ENCODE peak calls at places on chromosome 1, in seven cellular contexts. One of them, this sample, is unnamed.

GRCh38 chr1:43272161-43272560 is 2.4 kb downstream of the TMEM125 start:
- DNase-seq in AG04450: no peak
- DNase-seq in activated CD4-positive, CD25-positive, alpha-beta regulatory T cell treated with anti-CD3 and anti-CD28 coated beads, Interleukin-2, amount 50 U/mL, for 72 hours: no peak
- DNase-seq in GM12891: no peak
- DNase-seq in hippocampal formation: peak
- DNase-seq in stimulated activated CD4-positive, alpha-beta T cell treated with anti-CD3 and anti-CD28 coated beads, Interleukin-12 subunit alpha, Interleukin-12 subunit beta, amount 100 ng/mL, for 4 hours: no peak
- DNase-seq in activated T-cell treated with anti-CD3 and anti-CD28 coated beads, Interleukin-2, amount 50 U/mL, for 48 hours: no peak
- DNase-seq in this sample: no peak

GRCh38 chr1:6956488-6957159 is 171.4 kb downstream of the CAMTA1 start:
- DNase-seq in AG04450: no peak
- DNase-seq in activated CD4-positive, CD25-positive, alpha-beta regulatory T cell treated with anti-CD3 and anti-CD28 coated beads, Interleukin-2, amount 50 U/mL, for 72 hours: no peak
- DNase-seq in GM12891: no peak
- DNase-seq in hippocampal formation: no peak
- DNase-seq in stimulated activated CD4-positive, alpha-beta T cell treated with anti-CD3 and anti-CD28 coated beads, Interleukin-12 subunit alpha, Interleukin-12 subunit beta, amount 100 ng/mL, for 4 hours: no peak
- DNase-seq in activated T-cell treated with anti-CD3 and anti-CD28 coated beads, Interleukin-2, amount 50 U/mL, for 48 hours: no peak
- DNase-seq in this sample: no peak

GRCh38 chr1:78377356-78377928 is 113.3 kb upstream of the PTGFR start:
- DNase-seq in AG04450: no peak
- DNase-seq in activated CD4-positive, CD25-positive, alpha-beta regulatory T cell treated with anti-CD3 and anti-CD28 coated beads, Interleukin-2, amount 50 U/mL, for 72 hours: no peak
- DNase-seq in GM12891: no peak
- DNase-seq in hippocampal formation: no peak
- DNase-seq in stimulated activated CD4-positive, alpha-beta T cell treated with anti-CD3 and anti-CD28 coated beads, Interleukin-12 subunit alpha, Interleukin-12 subunit beta, amount 100 ng/mL, for 4 hours: no peak
- DNase-seq in activated T-cell treated with anti-CD3 and anti-CD28 coated beads, Interleukin-2, amount 50 U/mL, for 48 hours: no peak
- DNase-seq in this sample: no peak

GRCh38 chr1:234600418-234601216 is 9.4 kb downstream of the IRF2BP2 start:
- DNase-seq in AG04450: no peak
- DNase-seq in activated CD4-positive, CD25-positive, alpha-beta regulatory T cell treated with anti-CD3 and anti-CD28 coated beads, Interleukin-2, amount 50 U/mL, for 72 hours: no peak
- DNase-seq in GM12891: no peak
- DNase-seq in hippocampal formation: no peak
- DNase-seq in stimulated activated CD4-positive, alpha-beta T cell treated with anti-CD3 and anti-CD28 coated beads, Interleukin-12 subunit alpha, Interleukin-12 subunit beta, amount 100 ng/mL, for 4 hours: no peak
- DNase-seq in activated T-cell treated with anti-CD3 and anti-CD28 coated beads, Interleukin-2, amount 50 U/mL, for 48 hours: peak
- DNase-seq in this sample: no peak

GRCh38 chr1:73755649-73756048 is 442.3 kb downstream of the LRRIQ3 start:
- DNase-seq in AG04450: no peak
- DNase-seq in activated CD4-positive, CD25-positive, alpha-beta regulatory T cell treated with anti-CD3 and anti-CD28 coated beads, Interleukin-2, amount 50 U/mL, for 72 hours: no peak
- DNase-seq in GM12891: no peak
- DNase-seq in hippocampal formation: no peak
- DNase-seq in stimulated activated CD4-positive, alpha-beta T cell treated with anti-CD3 and anti-CD28 coated beads, Interleukin-12 subunit alpha, Interleukin-12 subunit beta, amount 100 ng/mL, for 4 hours: no peak
- DNase-seq in activated T-cell treated with anti-CD3 and anti-CD28 coated beads, Interleukin-2, amount 50 U/mL, for 48 hours: no peak
- DNase-seq in this sample: no peak

GRCh38 chr1:236394905-236395779 is 1.1 kb downstream of the EDARADD start:
- DNase-seq in AG04450: no peak
- DNase-seq in activated CD4-positive, CD25-positive, alpha-beta regulatory T cell treated with anti-CD3 and anti-CD28 coated beads, Interleukin-2, amount 50 U/mL, for 72 hours: peak
- DNase-seq in GM12891: peak
- DNase-seq in hippocampal formation: no peak
- DNase-seq in stimulated activated CD4-positive, alpha-beta T cell treated with anti-CD3 and anti-CD28 coated beads, Interleukin-12 subunit alpha, Interleukin-12 subunit beta, amount 100 ng/mL, for 4 hours: peak
- DNase-seq in activated T-cell treated with anti-CD3 and anti-CD28 coated beads, Interleukin-2, amount 50 U/mL, for 48 hours: peak
- DNase-seq in this sample: no peak

GRCh38 chr1:152374451-152374850 is 14.6 kb upstream of the FLG2 start:
- DNase-seq in AG04450: no peak
- DNase-seq in activated CD4-positive, CD25-positive, alpha-beta regulatory T cell treated with anti-CD3 and anti-CD28 coated beads, Interleukin-2, amount 50 U/mL, for 72 hours: no peak
- DNase-seq in GM12891: no peak
- DNase-seq in hippocampal formation: no peak
- DNase-seq in stimulated activated CD4-positive, alpha-beta T cell treated with anti-CD3 and anti-CD28 coated beads, Interleukin-12 subunit alpha, Interleukin-12 subunit beta, amount 100 ng/mL, for 4 hours: no peak
- DNase-seq in activated T-cell treated with anti-CD3 and anti-CD28 coated beads, Interleukin-2, amount 50 U/mL, for 48 hours: no peak
- DNase-seq in this sample: no peak

GRCh38 chr1:12167493-12168429 is 970 bp downstream of the TNFRSF1B start:
- DNase-seq in AG04450: no peak
- DNase-seq in activated CD4-positive, CD25-positive, alpha-beta regulatory T cell treated with anti-CD3 and anti-CD28 coated beads, Interleukin-2, amount 50 U/mL, for 72 hours: no peak
- DNase-seq in GM12891: no peak
- DNase-seq in hippocampal formation: no peak
- DNase-seq in stimulated activated CD4-positive, alpha-beta T cell treated with anti-CD3 and anti-CD28 coated beads, Interleukin-12 subunit alpha, Interleukin-12 subunit beta, amount 100 ng/mL, for 4 hours: no peak
- DNase-seq in activated T-cell treated with anti-CD3 and anti-CD28 coated beads, Interleukin-2, amount 50 U/mL, for 48 hours: peak
- DNase-seq in this sample: peak

GRCh38 chr1:104760017-104760416 is 1010.3 kb downstream of the AMY1C start:
- DNase-seq in AG04450: no peak
- DNase-seq in activated CD4-positive, CD25-positive, alpha-beta regulatory T cell treated with anti-CD3 and anti-CD28 coated beads, Interleukin-2, amount 50 U/mL, for 72 hours: no peak
- DNase-seq in GM12891: no peak
- DNase-seq in hippocampal formation: no peak
- DNase-seq in stimulated activated CD4-positive, alpha-beta T cell treated with anti-CD3 and anti-CD28 coated beads, Interleukin-12 subunit alpha, Interleukin-12 subunit beta, amount 100 ng/mL, for 4 hours: no peak
- DNase-seq in activated T-cell treated with anti-CD3 and anti-CD28 coated beads, Interleukin-2, amount 50 U/mL, for 48 hours: no peak
- DNase-seq in this sample: no peak

GRCh38 chr1:167126811-167127210 is 32.9 kb downstream of the STYXL2 start:
- DNase-seq in AG04450: no peak
- DNase-seq in activated CD4-positive, CD25-positive, alpha-beta regulatory T cell treated with anti-CD3 and anti-CD28 coated beads, Interleukin-2, amount 50 U/mL, for 72 hours: no peak
- DNase-seq in GM12891: no peak
- DNase-seq in hippocampal formation: no peak
- DNase-seq in stimulated activated CD4-positive, alpha-beta T cell treated with anti-CD3 and anti-CD28 coated beads, Interleukin-12 subunit alpha, Interleukin-12 subunit beta, amount 100 ng/mL, for 4 hours: no peak
- DNase-seq in activated T-cell treated with anti-CD3 and anti-CD28 coated beads, Interleukin-2, amount 50 U/mL, for 48 hours: no peak
- DNase-seq in this sample: no peak

GRCh38 chr1:225451840-225452515 is 24.1 kb upstream of the LBR start:
- DNase-seq in AG04450: no peak
- DNase-seq in activated CD4-positive, CD25-positive, alpha-beta regulatory T cell treated with anti-CD3 and anti-CD28 coated beads, Interleukin-2, amount 50 U/mL, for 72 hours: no peak
- DNase-seq in GM12891: no peak
- DNase-seq in hippocampal formation: no peak
- DNase-seq in stimulated activated CD4-positive, alpha-beta T cell treated with anti-CD3 and anti-CD28 coated beads, Interleukin-12 subunit alpha, Interleukin-12 subunit beta, amount 100 ng/mL, for 4 hours: no peak
- DNase-seq in activated T-cell treated with anti-CD3 and anti-CD28 coated beads, Interleukin-2, amount 50 U/mL, for 48 hours: no peak
- DNase-seq in this sample: peak

GRCh38 chr1:226545806-226546596 is 2.6 kb upstream of the STUM start:
- DNase-seq in AG04450: no peak
- DNase-seq in activated CD4-positive, CD25-positive, alpha-beta regulatory T cell treated with anti-CD3 and anti-CD28 coated beads, Interleukin-2, amount 50 U/mL, for 72 hours: no peak
- DNase-seq in GM12891: no peak
- DNase-seq in hippocampal formation: no peak
- DNase-seq in stimulated activated CD4-positive, alpha-beta T cell treated with anti-CD3 and anti-CD28 coated beads, Interleukin-12 subunit alpha, Interleukin-12 subunit beta, amount 100 ng/mL, for 4 hours: no peak
- DNase-seq in activated T-cell treated with anti-CD3 and anti-CD28 coated beads, Interleukin-2, amount 50 U/mL, for 48 hours: no peak
- DNase-seq in this sample: no peak

GRCh38 chr1:201631037-201631436 is 92.1 kb downstream of the NAV1 start:
- DNase-seq in AG04450: no peak
- DNase-seq in activated CD4-positive, CD25-positive, alpha-beta regulatory T cell treated with anti-CD3 and anti-CD28 coated beads, Interleukin-2, amount 50 U/mL, for 72 hours: no peak
- DNase-seq in GM12891: no peak
- DNase-seq in hippocampal formation: no peak
- DNase-seq in stimulated activated CD4-positive, alpha-beta T cell treated with anti-CD3 and anti-CD28 coated beads, Interleukin-12 subunit alpha, Interleukin-12 subunit beta, amount 100 ng/mL, for 4 hours: no peak
- DNase-seq in activated T-cell treated with anti-CD3 and anti-CD28 coated beads, Interleukin-2, amount 50 U/mL, for 48 hours: no peak
- DNase-seq in this sample: no peak

GRCh38 chr1:155320661-155321576 is at the start of gene RUSC1:
- DNase-seq in AG04450: no peak
- DNase-seq in activated CD4-positive, CD25-positive, alpha-beta regulatory T cell treated with anti-CD3 and anti-CD28 coated beads, Interleukin-2, amount 50 U/mL, for 72 hours: peak
- DNase-seq in GM12891: peak
- DNase-seq in hippocampal formation: peak
- DNase-seq in stimulated activated CD4-positive, alpha-beta T cell treated with anti-CD3 and anti-CD28 coated beads, Interleukin-12 subunit alpha, Interleukin-12 subunit beta, amount 100 ng/mL, for 4 hours: peak
- DNase-seq in activated T-cell treated with anti-CD3 and anti-CD28 coated beads, Interleukin-2, amount 50 U/mL, for 48 hours: peak
- DNase-seq in this sample: peak

GRCh38 chr1:160256396-160257046 is 5.8 kb downstream of the DCAF8 start:
- DNase-seq in AG04450: peak
- DNase-seq in activated CD4-positive, CD25-positive, alpha-beta regulatory T cell treated with anti-CD3 and anti-CD28 coated beads, Interleukin-2, amount 50 U/mL, for 72 hours: no peak
- DNase-seq in GM12891: no peak
- DNase-seq in hippocampal formation: no peak
- DNase-seq in stimulated activated CD4-positive, alpha-beta T cell treated with anti-CD3 and anti-CD28 coated beads, Interleukin-12 subunit alpha, Interleukin-12 subunit beta, amount 100 ng/mL, for 4 hours: no peak
- DNase-seq in activated T-cell treated with anti-CD3 and anti-CD28 coated beads, Interleukin-2, amount 50 U/mL, for 48 hours: no peak
- DNase-seq in this sample: no peak

GRCh38 chr1:203559523-203559922 is 65.6 kb downstream of the OPTC start:
- DNase-seq in AG04450: no peak
- DNase-seq in activated CD4-positive, CD25-positive, alpha-beta regulatory T cell treated with anti-CD3 and anti-CD28 coated beads, Interleukin-2, amount 50 U/mL, for 72 hours: no peak
- DNase-seq in GM12891: no peak
- DNase-seq in hippocampal formation: no peak
- DNase-seq in stimulated activated CD4-positive, alpha-beta T cell treated with anti-CD3 and anti-CD28 coated beads, Interleukin-12 subunit alpha, Interleukin-12 subunit beta, amount 100 ng/mL, for 4 hours: no peak
- DNase-seq in activated T-cell treated with anti-CD3 and anti-CD28 coated beads, Interleukin-2, amount 50 U/mL, for 48 hours: no peak
- DNase-seq in this sample: no peak

GRCh38 chr1:62962794-62963776 is 179.2 kb downstream of the ATG4C start:
- DNase-seq in AG04450: no peak
- DNase-seq in activated CD4-positive, CD25-positive, alpha-beta regulatory T cell treated with anti-CD3 and anti-CD28 coated beads, Interleukin-2, amount 50 U/mL, for 72 hours: no peak
- DNase-seq in GM12891: peak
- DNase-seq in hippocampal formation: peak
- DNase-seq in stimulated activated CD4-positive, alpha-beta T cell treated with anti-CD3 and anti-CD28 coated beads, Interleukin-12 subunit alpha, Interleukin-12 subunit beta, amount 100 ng/mL, for 4 hours: no peak
- DNase-seq in activated T-cell treated with anti-CD3 and anti-CD28 coated beads, Interleukin-2, amount 50 U/mL, for 48 hours: peak
- DNase-seq in this sample: no peak

GRCh38 chr1:105830614-105831146 is 1225.8 kb upstream of the PRMT6 start:
- DNase-seq in AG04450: no peak
- DNase-seq in activated CD4-positive, CD25-positive, alpha-beta regulatory T cell treated with anti-CD3 and anti-CD28 coated beads, Interleukin-2, amount 50 U/mL, for 72 hours: no peak
- DNase-seq in GM12891: no peak
- DNase-seq in hippocampal formation: no peak
- DNase-seq in stimulated activated CD4-positive, alpha-beta T cell treated with anti-CD3 and anti-CD28 coated beads, Interleukin-12 subunit alpha, Interleukin-12 subunit beta, amount 100 ng/mL, for 4 hours: no peak
- DNase-seq in activated T-cell treated with anti-CD3 and anti-CD28 coated beads, Interleukin-2, amount 50 U/mL, for 48 hours: no peak
- DNase-seq in this sample: no peak

GRCh38 chr1:26092422-26092821 is 19.2 kb upstream of the PDIK1L start:
- DNase-seq in AG04450: no peak
- DNase-seq in activated CD4-positive, CD25-positive, alpha-beta regulatory T cell treated with anti-CD3 and anti-CD28 coated beads, Interleukin-2, amount 50 U/mL, for 72 hours: no peak
- DNase-seq in GM12891: no peak
- DNase-seq in hippocampal formation: no peak
- DNase-seq in stimulated activated CD4-positive, alpha-beta T cell treated with anti-CD3 and anti-CD28 coated beads, Interleukin-12 subunit alpha, Interleukin-12 subunit beta, amount 100 ng/mL, for 4 hours: no peak
- DNase-seq in activated T-cell treated with anti-CD3 and anti-CD28 coated beads, Interleukin-2, amount 50 U/mL, for 48 hours: no peak
- DNase-seq in this sample: no peak

GRCh38 chr1:32400876-32401631 is 6.8 kb upstream of the BSDC1 start:
- DNase-seq in AG04450: peak
- DNase-seq in activated CD4-positive, CD25-positive, alpha-beta regulatory T cell treated with anti-CD3 and anti-CD28 coated beads, Interleukin-2, amount 50 U/mL, for 72 hours: peak
- DNase-seq in GM12891: peak
- DNase-seq in hippocampal formation: peak
- DNase-seq in stimulated activated CD4-positive, alpha-beta T cell treated with anti-CD3 and anti-CD28 coated beads, Interleukin-12 subunit alpha, Interleukin-12 subunit beta, amount 100 ng/mL, for 4 hours: peak
- DNase-seq in activated T-cell treated with anti-CD3 and anti-CD28 coated beads, Interleukin-2, amount 50 U/mL, for 48 hours: peak
- DNase-seq in this sample: peak

GRCh38 chr1:2088434-2088833 is 38.2 kb downstream of the PRKCZ start:
- DNase-seq in AG04450: peak
- DNase-seq in activated CD4-positive, CD25-positive, alpha-beta regulatory T cell treated with anti-CD3 and anti-CD28 coated beads, Interleukin-2, amount 50 U/mL, for 72 hours: no peak
- DNase-seq in GM12891: no peak
- DNase-seq in hippocampal formation: no peak
- DNase-seq in stimulated activated CD4-positive, alpha-beta T cell treated with anti-CD3 and anti-CD28 coated beads, Interleukin-12 subunit alpha, Interleukin-12 subunit beta, amount 100 ng/mL, for 4 hours: no peak
- DNase-seq in activated T-cell treated with anti-CD3 and anti-CD28 coated beads, Interleukin-2, amount 50 U/mL, for 48 hours: no peak
- DNase-seq in this sample: no peak

GRCh38 chr1:228372183-228373003 is 34.2 kb downstream of the TRIM11 start:
- DNase-seq in AG04450: no peak
- DNase-seq in activated CD4-positive, CD25-positive, alpha-beta regulatory T cell treated with anti-CD3 and anti-CD28 coated beads, Interleukin-2, amount 50 U/mL, for 72 hours: no peak
- DNase-seq in GM12891: no peak
- DNase-seq in hippocampal formation: no peak
- DNase-seq in stimulated activated CD4-positive, alpha-beta T cell treated with anti-CD3 and anti-CD28 coated beads, Interleukin-12 subunit alpha, Interleukin-12 subunit beta, amount 100 ng/mL, for 4 hours: no peak
- DNase-seq in activated T-cell treated with anti-CD3 and anti-CD28 coated beads, Interleukin-2, amount 50 U/mL, for 48 hours: no peak
- DNase-seq in this sample: no peak

GRCh38 chr1:200524092-200524491 is 96.5 kb downstream of the KIF14 start:
- DNase-seq in AG04450: no peak
- DNase-seq in activated CD4-positive, CD25-positive, alpha-beta regulatory T cell treated with anti-CD3 and anti-CD28 coated beads, Interleukin-2, amount 50 U/mL, for 72 hours: no peak
- DNase-seq in GM12891: no peak
- DNase-seq in hippocampal formation: no peak
- DNase-seq in stimulated activated CD4-positive, alpha-beta T cell treated with anti-CD3 and anti-CD28 coated beads, Interleukin-12 subunit alpha, Interleukin-12 subunit beta, amount 100 ng/mL, for 4 hours: no peak
- DNase-seq in activated T-cell treated with anti-CD3 and anti-CD28 coated beads, Interleukin-2, amount 50 U/mL, for 48 hours: no peak
- DNase-seq in this sample: no peak

GRCh38 chr1:65002508-65003315 is 36.4 kb upstream of the JAK1 start:
- DNase-seq in AG04450: peak
- DNase-seq in activated CD4-positive, CD25-positive, alpha-beta regulatory T cell treated with anti-CD3 and anti-CD28 coated beads, Interleukin-2, amount 50 U/mL, for 72 hours: peak
- DNase-seq in GM12891: peak
- DNase-seq in hippocampal formation: peak
- DNase-seq in stimulated activated CD4-positive, alpha-beta T cell treated with anti-CD3 and anti-CD28 coated beads, Interleukin-12 subunit alpha, Interleukin-12 subunit beta, amount 100 ng/mL, for 4 hours: peak
- DNase-seq in activated T-cell treated with anti-CD3 and anti-CD28 coated beads, Interleukin-2, amount 50 U/mL, for 48 hours: peak
- DNase-seq in this sample: peak

GRCh38 chr1:63189677-63190076 is 132.7 kb upstream of the FOXD3 start:
- DNase-seq in AG04450: no peak
- DNase-seq in activated CD4-positive, CD25-positive, alpha-beta regulatory T cell treated with anti-CD3 and anti-CD28 coated beads, Interleukin-2, amount 50 U/mL, for 72 hours: no peak
- DNase-seq in GM12891: no peak
- DNase-seq in hippocampal formation: no peak
- DNase-seq in stimulated activated CD4-positive, alpha-beta T cell treated with anti-CD3 and anti-CD28 coated beads, Interleukin-12 subunit alpha, Interleukin-12 subunit beta, amount 100 ng/mL, for 4 hours: no peak
- DNase-seq in activated T-cell treated with anti-CD3 and anti-CD28 coated beads, Interleukin-2, amount 50 U/mL, for 48 hours: no peak
- DNase-seq in this sample: no peak

GRCh38 chr1:230308039-230308438 is 118.1 kb downstream of the PGBD5 start:
- DNase-seq in AG04450: peak
- DNase-seq in activated CD4-positive, CD25-positive, alpha-beta regulatory T cell treated with anti-CD3 and anti-CD28 coated beads, Interleukin-2, amount 50 U/mL, for 72 hours: no peak
- DNase-seq in GM12891: no peak
- DNase-seq in hippocampal formation: no peak
- DNase-seq in stimulated activated CD4-positive, alpha-beta T cell treated with anti-CD3 and anti-CD28 coated beads, Interleukin-12 subunit alpha, Interleukin-12 subunit beta, amount 100 ng/mL, for 4 hours: no peak
- DNase-seq in activated T-cell treated with anti-CD3 and anti-CD28 coated beads, Interleukin-2, amount 50 U/mL, for 48 hours: no peak
- DNase-seq in this sample: peak

GRCh38 chr1:65939636-65940035 is 146.9 kb downstream of the PDE4B start:
- DNase-seq in AG04450: no peak
- DNase-seq in activated CD4-positive, CD25-positive, alpha-beta regulatory T cell treated with anti-CD3 and anti-CD28 coated beads, Interleukin-2, amount 50 U/mL, for 72 hours: no peak
- DNase-seq in GM12891: no peak
- DNase-seq in hippocampal formation: no peak
- DNase-seq in stimulated activated CD4-positive, alpha-beta T cell treated with anti-CD3 and anti-CD28 coated beads, Interleukin-12 subunit alpha, Interleukin-12 subunit beta, amount 100 ng/mL, for 4 hours: no peak
- DNase-seq in activated T-cell treated with anti-CD3 and anti-CD28 coated beads, Interleukin-2, amount 50 U/mL, for 48 hours: no peak
- DNase-seq in this sample: no peak

GRCh38 chr1:6523566-6523965 is 30.7 kb downstream of the NOL9 start:
- DNase-seq in AG04450: no peak
- DNase-seq in activated CD4-positive, CD25-positive, alpha-beta regulatory T cell treated with anti-CD3 and anti-CD28 coated beads, Interleukin-2, amount 50 U/mL, for 72 hours: no peak
- DNase-seq in GM12891: no peak
- DNase-seq in hippocampal formation: no peak
- DNase-seq in stimulated activated CD4-positive, alpha-beta T cell treated with anti-CD3 and anti-CD28 coated beads, Interleukin-12 subunit alpha, Interleukin-12 subunit beta, amount 100 ng/mL, for 4 hours: no peak
- DNase-seq in activated T-cell treated with anti-CD3 and anti-CD28 coated beads, Interleukin-2, amount 50 U/mL, for 48 hours: no peak
- DNase-seq in this sample: no peak